ENCODE peak calls at places on chromosome 1, in seven cellular contexts. One of them, this sample, is unnamed.

GRCh38 chr1:229229721-229230135 is 41.2 kb upstream of the RAB4A start:
- DNase-seq in activated naive CD8-positive, alpha-beta T cell treated with anti-CD3 and anti-CD28 coated beads, Interleukin-2, amount 50 U/mL, for 24 hours: no peak
- DNase-seq in neuronal stem cell: no peak
- DNase-seq in activated CD8-positive, alpha-beta memory T cell treated with anti-CD3 and anti-CD28 coated beads for 4 hours: no peak
- DNase-seq in GM12865: no peak
- DNase-seq in stimulated activated CD4-positive, alpha-beta T cell treated with anti-CD3 and anti-CD28 coated beads, Interleukin-4, amount 100 ng/mL, for 48 hours: no peak
- DNase-seq in epithelial cell of prostate: no peak
- DNase-seq in this sample: no peak

GRCh38 chr1:230262867-230263572 is 163.1 kb downstream of the PGBD5 start:
- DNase-seq in activated naive CD8-positive, alpha-beta T cell treated with anti-CD3 and anti-CD28 coated beads, Interleukin-2, amount 50 U/mL, for 24 hours: no peak
- DNase-seq in neuronal stem cell: no peak
- DNase-seq in activated CD8-positive, alpha-beta memory T cell treated with anti-CD3 and anti-CD28 coated beads for 4 hours: no peak
- DNase-seq in GM12865: no peak
- DNase-seq in stimulated activated CD4-positive, alpha-beta T cell treated with anti-CD3 and anti-CD28 coated beads, Interleukin-4, amount 100 ng/mL, for 48 hours: no peak
- DNase-seq in epithelial cell of prostate: no peak
- DNase-seq in this sample: no peak

GRCh38 chr1:3459940-3460652 is 5.6 kb downstream of the ARHGEF16 start:
- DNase-seq in activated naive CD8-positive, alpha-beta T cell treated with anti-CD3 and anti-CD28 coated beads, Interleukin-2, amount 50 U/mL, for 24 hours: no peak
- DNase-seq in neuronal stem cell: no peak
- DNase-seq in activated CD8-positive, alpha-beta memory T cell treated with anti-CD3 and anti-CD28 coated beads for 4 hours: no peak
- DNase-seq in GM12865: no peak
- DNase-seq in stimulated activated CD4-positive, alpha-beta T cell treated with anti-CD3 and anti-CD28 coated beads, Interleukin-4, amount 100 ng/mL, for 48 hours: no peak
- DNase-seq in epithelial cell of prostate: no peak
- DNase-seq in this sample: no peak

GRCh38 chr1:39760074-39761008 is 10.8 kb downstream of the OXCT2 start:
- DNase-seq in activated naive CD8-positive, alpha-beta T cell treated with anti-CD3 and anti-CD28 coated beads, Interleukin-2, amount 50 U/mL, for 24 hours: no peak
- DNase-seq in neuronal stem cell: no peak
- DNase-seq in activated CD8-positive, alpha-beta memory T cell treated with anti-CD3 and anti-CD28 coated beads for 4 hours: no peak
- DNase-seq in GM12865: no peak
- DNase-seq in stimulated activated CD4-positive, alpha-beta T cell treated with anti-CD3 and anti-CD28 coated beads, Interleukin-4, amount 100 ng/mL, for 48 hours: no peak
- DNase-seq in epithelial cell of prostate: no peak
- DNase-seq in this sample: no peak

GRCh38 chr1:171495444-171495843 is 10.1 kb downstream of the PRRC2C start:
- DNase-seq in activated naive CD8-positive, alpha-beta T cell treated with anti-CD3 and anti-CD28 coated beads, Interleukin-2, amount 50 U/mL, for 24 hours: no peak
- DNase-seq in neuronal stem cell: no peak
- DNase-seq in activated CD8-positive, alpha-beta memory T cell treated with anti-CD3 and anti-CD28 coated beads for 4 hours: no peak
- DNase-seq in GM12865: no peak
- DNase-seq in stimulated activated CD4-positive, alpha-beta T cell treated with anti-CD3 and anti-CD28 coated beads, Interleukin-4, amount 100 ng/mL, for 48 hours: no peak
- DNase-seq in epithelial cell of prostate: no peak
- DNase-seq in this sample: no peak

GRCh38 chr1:24652382-24652781 is 9.3 kb downstream of the SRRM1 start:
- DNase-seq in activated naive CD8-positive, alpha-beta T cell treated with anti-CD3 and anti-CD28 coated beads, Interleukin-2, amount 50 U/mL, for 24 hours: no peak
- DNase-seq in neuronal stem cell: no peak
- DNase-seq in activated CD8-positive, alpha-beta memory T cell treated with anti-CD3 and anti-CD28 coated beads for 4 hours: no peak
- DNase-seq in GM12865: no peak
- DNase-seq in stimulated activated CD4-positive, alpha-beta T cell treated with anti-CD3 and anti-CD28 coated beads, Interleukin-4, amount 100 ng/mL, for 48 hours: no peak
- DNase-seq in epithelial cell of prostate: no peak
- DNase-seq in this sample: no peak

GRCh38 chr1:214002472-214002871 is 14.7 kb downstream of the PROX1 start:
- DNase-seq in activated naive CD8-positive, alpha-beta T cell treated with anti-CD3 and anti-CD28 coated beads, Interleukin-2, amount 50 U/mL, for 24 hours: no peak
- DNase-seq in neuronal stem cell: no peak
- DNase-seq in activated CD8-positive, alpha-beta memory T cell treated with anti-CD3 and anti-CD28 coated beads for 4 hours: no peak
- DNase-seq in GM12865: no peak
- DNase-seq in stimulated activated CD4-positive, alpha-beta T cell treated with anti-CD3 and anti-CD28 coated beads, Interleukin-4, amount 100 ng/mL, for 48 hours: no peak
- DNase-seq in epithelial cell of prostate: no peak
- DNase-seq in this sample: no peak

GRCh38 chr1:112510340-112510739 is 1.6 kb downstream of the WNT2B start:
- DNase-seq in activated naive CD8-positive, alpha-beta T cell treated with anti-CD3 and anti-CD28 coated beads, Interleukin-2, amount 50 U/mL, for 24 hours: no peak
- DNase-seq in neuronal stem cell: no peak
- DNase-seq in activated CD8-positive, alpha-beta memory T cell treated with anti-CD3 and anti-CD28 coated beads for 4 hours: no peak
- DNase-seq in GM12865: no peak
- DNase-seq in stimulated activated CD4-positive, alpha-beta T cell treated with anti-CD3 and anti-CD28 coated beads, Interleukin-4, amount 100 ng/mL, for 48 hours: no peak
- DNase-seq in epithelial cell of prostate: no peak
- DNase-seq in this sample: no peak

GRCh38 chr1:90725341-90725960 is 8.3 kb upstream of the BARHL2 start:
- DNase-seq in activated naive CD8-positive, alpha-beta T cell treated with anti-CD3 and anti-CD28 coated beads, Interleukin-2, amount 50 U/mL, for 24 hours: no peak
- DNase-seq in neuronal stem cell: no peak
- DNase-seq in activated CD8-positive, alpha-beta memory T cell treated with anti-CD3 and anti-CD28 coated beads for 4 hours: no peak
- DNase-seq in GM12865: no peak
- DNase-seq in stimulated activated CD4-positive, alpha-beta T cell treated with anti-CD3 and anti-CD28 coated beads, Interleukin-4, amount 100 ng/mL, for 48 hours: no peak
- DNase-seq in epithelial cell of prostate: no peak
- DNase-seq in this sample: no peak

GRCh38 chr1:65339866-65340483 is 30.6 kb downstream of the DNAJC6 start:
- DNase-seq in activated naive CD8-positive, alpha-beta T cell treated with anti-CD3 and anti-CD28 coated beads, Interleukin-2, amount 50 U/mL, for 24 hours: no peak
- DNase-seq in neuronal stem cell: no peak
- DNase-seq in activated CD8-positive, alpha-beta memory T cell treated with anti-CD3 and anti-CD28 coated beads for 4 hours: no peak
- DNase-seq in GM12865: no peak
- DNase-seq in stimulated activated CD4-positive, alpha-beta T cell treated with anti-CD3 and anti-CD28 coated beads, Interleukin-4, amount 100 ng/mL, for 48 hours: no peak
- DNase-seq in epithelial cell of prostate: no peak
- DNase-seq in this sample: no peak

GRCh38 chr1:212317916-212318315 is 32.7 kb downstream of the PPP2R5A start:
- DNase-seq in activated naive CD8-positive, alpha-beta T cell treated with anti-CD3 and anti-CD28 coated beads, Interleukin-2, amount 50 U/mL, for 24 hours: no peak
- DNase-seq in neuronal stem cell: no peak
- DNase-seq in activated CD8-positive, alpha-beta memory T cell treated with anti-CD3 and anti-CD28 coated beads for 4 hours: no peak
- DNase-seq in GM12865: no peak
- DNase-seq in stimulated activated CD4-positive, alpha-beta T cell treated with anti-CD3 and anti-CD28 coated beads, Interleukin-4, amount 100 ng/mL, for 48 hours: no peak
- DNase-seq in epithelial cell of prostate: no peak
- DNase-seq in this sample: no peak

GRCh38 chr1:223844962-223845809 is 561 bp downstream of the TP53BP2 start:
- DNase-seq in activated naive CD8-positive, alpha-beta T cell treated with anti-CD3 and anti-CD28 coated beads, Interleukin-2, amount 50 U/mL, for 24 hours: peak; percentile 55
- DNase-seq in neuronal stem cell: peak; percentile 62
- DNase-seq in activated CD8-positive, alpha-beta memory T cell treated with anti-CD3 and anti-CD28 coated beads for 4 hours: peak; percentile 33
- DNase-seq in GM12865: peak; percentile 45
- DNase-seq in stimulated activated CD4-positive, alpha-beta T cell treated with anti-CD3 and anti-CD28 coated beads, Interleukin-4, amount 100 ng/mL, for 48 hours: peak; percentile 60
- DNase-seq in epithelial cell of prostate: no peak
- DNase-seq in this sample: peak; percentile 77

GRCh38 chr1:192311281-192311680 is 5.5 kb upstream of the RGS21 start:
- DNase-seq in activated naive CD8-positive, alpha-beta T cell treated with anti-CD3 and anti-CD28 coated beads, Interleukin-2, amount 50 U/mL, for 24 hours: no peak
- DNase-seq in neuronal stem cell: no peak
- DNase-seq in activated CD8-positive, alpha-beta memory T cell treated with anti-CD3 and anti-CD28 coated beads for 4 hours: no peak
- DNase-seq in GM12865: peak; percentile 16
- DNase-seq in stimulated activated CD4-positive, alpha-beta T cell treated with anti-CD3 and anti-CD28 coated beads, Interleukin-4, amount 100 ng/mL, for 48 hours: no peak
- DNase-seq in epithelial cell of prostate: no peak
- DNase-seq in this sample: no peak

GRCh38 chr1:55150880-55151582 is 64.1 kb downstream of the USP24 start:
- DNase-seq in activated naive CD8-positive, alpha-beta T cell treated with anti-CD3 and anti-CD28 coated beads, Interleukin-2, amount 50 U/mL, for 24 hours: no peak
- DNase-seq in neuronal stem cell: no peak
- DNase-seq in activated CD8-positive, alpha-beta memory T cell treated with anti-CD3 and anti-CD28 coated beads for 4 hours: no peak
- DNase-seq in GM12865: peak; percentile 39
- DNase-seq in stimulated activated CD4-positive, alpha-beta T cell treated with anti-CD3 and anti-CD28 coated beads, Interleukin-4, amount 100 ng/mL, for 48 hours: no peak
- DNase-seq in epithelial cell of prostate: no peak
- DNase-seq in this sample: no peak

GRCh38 chr1:191851799-191852595 is 306.3 kb upstream of the RGS18 start:
- DNase-seq in activated naive CD8-positive, alpha-beta T cell treated with anti-CD3 and anti-CD28 coated beads, Interleukin-2, amount 50 U/mL, for 24 hours: no peak
- DNase-seq in neuronal stem cell: no peak
- DNase-seq in activated CD8-positive, alpha-beta memory T cell treated with anti-CD3 and anti-CD28 coated beads for 4 hours: no peak
- DNase-seq in GM12865: no peak
- DNase-seq in stimulated activated CD4-positive, alpha-beta T cell treated with anti-CD3 and anti-CD28 coated beads, Interleukin-4, amount 100 ng/mL, for 48 hours: no peak
- DNase-seq in epithelial cell of prostate: no peak
- DNase-seq in this sample: no peak

GRCh38 chr1:1230656-1231399 is 973 bp downstream of the SDF4 start:
- DNase-seq in activated naive CD8-positive, alpha-beta T cell treated with anti-CD3 and anti-CD28 coated beads, Interleukin-2, amount 50 U/mL, for 24 hours: peak; percentile 31
- DNase-seq in neuronal stem cell: no peak
- DNase-seq in activated CD8-positive, alpha-beta memory T cell treated with anti-CD3 and anti-CD28 coated beads for 4 hours: no peak
- DNase-seq in GM12865: peak; percentile 29
- DNase-seq in stimulated activated CD4-positive, alpha-beta T cell treated with anti-CD3 and anti-CD28 coated beads, Interleukin-4, amount 100 ng/mL, for 48 hours: no peak
- DNase-seq in epithelial cell of prostate: peak; percentile 14
- DNase-seq in this sample: no peak

GRCh38 chr1:1418464-1419362 is 2.4 kb downstream of the ANKRD65 start:
- DNase-seq in activated naive CD8-positive, alpha-beta T cell treated with anti-CD3 and anti-CD28 coated beads, Interleukin-2, amount 50 U/mL, for 24 hours: no peak
- DNase-seq in neuronal stem cell: no peak
- DNase-seq in activated CD8-positive, alpha-beta memory T cell treated with anti-CD3 and anti-CD28 coated beads for 4 hours: no peak
- DNase-seq in GM12865: peak; percentile 70
- DNase-seq in stimulated activated CD4-positive, alpha-beta T cell treated with anti-CD3 and anti-CD28 coated beads, Interleukin-4, amount 100 ng/mL, for 48 hours: no peak
- DNase-seq in epithelial cell of prostate: no peak
- DNase-seq in this sample: no peak

GRCh38 chr1:38375035-38375434 is 328.4 kb upstream of the POU3F1 start:
- DNase-seq in activated naive CD8-positive, alpha-beta T cell treated with anti-CD3 and anti-CD28 coated beads, Interleukin-2, amount 50 U/mL, for 24 hours: no peak
- DNase-seq in neuronal stem cell: no peak
- DNase-seq in activated CD8-positive, alpha-beta memory T cell treated with anti-CD3 and anti-CD28 coated beads for 4 hours: no peak
- DNase-seq in GM12865: no peak
- DNase-seq in stimulated activated CD4-positive, alpha-beta T cell treated with anti-CD3 and anti-CD28 coated beads, Interleukin-4, amount 100 ng/mL, for 48 hours: no peak
- DNase-seq in epithelial cell of prostate: no peak
- DNase-seq in this sample: no peak

GRCh38 chr1:153678519-153679336 is at the start of gene NPR1:
- DNase-seq in activated naive CD8-positive, alpha-beta T cell treated with anti-CD3 and anti-CD28 coated beads, Interleukin-2, amount 50 U/mL, for 24 hours: peak; percentile 23
- DNase-seq in neuronal stem cell: no peak
- DNase-seq in activated CD8-positive, alpha-beta memory T cell treated with anti-CD3 and anti-CD28 coated beads for 4 hours: no peak
- DNase-seq in GM12865: peak; percentile 19
- DNase-seq in stimulated activated CD4-positive, alpha-beta T cell treated with anti-CD3 and anti-CD28 coated beads, Interleukin-4, amount 100 ng/mL, for 48 hours: no peak
- DNase-seq in epithelial cell of prostate: no peak
- DNase-seq in this sample: peak; percentile 67

GRCh38 chr1:96002969-96003964 is 718.3 kb upstream of the PTBP2 start:
- DNase-seq in activated naive CD8-positive, alpha-beta T cell treated with anti-CD3 and anti-CD28 coated beads, Interleukin-2, amount 50 U/mL, for 24 hours: no peak
- DNase-seq in neuronal stem cell: no peak
- DNase-seq in activated CD8-positive, alpha-beta memory T cell treated with anti-CD3 and anti-CD28 coated beads for 4 hours: no peak
- DNase-seq in GM12865: no peak
- DNase-seq in stimulated activated CD4-positive, alpha-beta T cell treated with anti-CD3 and anti-CD28 coated beads, Interleukin-4, amount 100 ng/mL, for 48 hours: no peak
- DNase-seq in epithelial cell of prostate: no peak
- DNase-seq in this sample: no peak

GRCh38 chr1:151829352-151830046 is 2.1 kb downstream of the RORC start:
- DNase-seq in activated naive CD8-positive, alpha-beta T cell treated with anti-CD3 and anti-CD28 coated beads, Interleukin-2, amount 50 U/mL, for 24 hours: no peak
- DNase-seq in neuronal stem cell: no peak
- DNase-seq in activated CD8-positive, alpha-beta memory T cell treated with anti-CD3 and anti-CD28 coated beads for 4 hours: no peak
- DNase-seq in GM12865: no peak
- DNase-seq in stimulated activated CD4-positive, alpha-beta T cell treated with anti-CD3 and anti-CD28 coated beads, Interleukin-4, amount 100 ng/mL, for 48 hours: no peak
- DNase-seq in epithelial cell of prostate: no peak
- DNase-seq in this sample: no peak

GRCh38 chr1:24322636-24323177 is 3.5 kb downstream of the GRHL3 start:
- DNase-seq in activated naive CD8-positive, alpha-beta T cell treated with anti-CD3 and anti-CD28 coated beads, Interleukin-2, amount 50 U/mL, for 24 hours: no peak
- DNase-seq in neuronal stem cell: no peak
- DNase-seq in activated CD8-positive, alpha-beta memory T cell treated with anti-CD3 and anti-CD28 coated beads for 4 hours: no peak
- DNase-seq in GM12865: no peak
- DNase-seq in stimulated activated CD4-positive, alpha-beta T cell treated with anti-CD3 and anti-CD28 coated beads, Interleukin-4, amount 100 ng/mL, for 48 hours: no peak
- DNase-seq in epithelial cell of prostate: no peak
- DNase-seq in this sample: no peak

GRCh38 chr1:203860396-203860951 is 925 bp upstream of the SNRPE start:
- DNase-seq in activated naive CD8-positive, alpha-beta T cell treated with anti-CD3 and anti-CD28 coated beads, Interleukin-2, amount 50 U/mL, for 24 hours: no peak
- DNase-seq in neuronal stem cell: no peak
- DNase-seq in activated CD8-positive, alpha-beta memory T cell treated with anti-CD3 and anti-CD28 coated beads for 4 hours: no peak
- DNase-seq in GM12865: no peak
- DNase-seq in stimulated activated CD4-positive, alpha-beta T cell treated with anti-CD3 and anti-CD28 coated beads, Interleukin-4, amount 100 ng/mL, for 48 hours: no peak
- DNase-seq in epithelial cell of prostate: peak; percentile 85
- DNase-seq in this sample: no peak

GRCh38 chr1:32618673-32619221 is 31.6 kb downstream of the ZBTB8OS start:
- DNase-seq in activated naive CD8-positive, alpha-beta T cell treated with anti-CD3 and anti-CD28 coated beads, Interleukin-2, amount 50 U/mL, for 24 hours: no peak
- DNase-seq in neuronal stem cell: no peak
- DNase-seq in activated CD8-positive, alpha-beta memory T cell treated with anti-CD3 and anti-CD28 coated beads for 4 hours: no peak
- DNase-seq in GM12865: no peak
- DNase-seq in stimulated activated CD4-positive, alpha-beta T cell treated with anti-CD3 and anti-CD28 coated beads, Interleukin-4, amount 100 ng/mL, for 48 hours: no peak
- DNase-seq in epithelial cell of prostate: no peak
- DNase-seq in this sample: no peak

GRCh38 chr1:244699741-244700140 is 46.8 kb downstream of the DESI2 start:
- DNase-seq in activated naive CD8-positive, alpha-beta T cell treated with anti-CD3 and anti-CD28 coated beads, Interleukin-2, amount 50 U/mL, for 24 hours: no peak
- DNase-seq in neuronal stem cell: no peak
- DNase-seq in activated CD8-positive, alpha-beta memory T cell treated with anti-CD3 and anti-CD28 coated beads for 4 hours: no peak
- DNase-seq in GM12865: no peak
- DNase-seq in stimulated activated CD4-positive, alpha-beta T cell treated with anti-CD3 and anti-CD28 coated beads, Interleukin-4, amount 100 ng/mL, for 48 hours: no peak
- DNase-seq in epithelial cell of prostate: no peak
- DNase-seq in this sample: no peak

GRCh38 chr1:20494609-20495311 is 8.8 kb upstream of the CAMK2N1 start:
- DNase-seq in activated naive CD8-positive, alpha-beta T cell treated with anti-CD3 and anti-CD28 coated beads, Interleukin-2, amount 50 U/mL, for 24 hours: no peak
- DNase-seq in neuronal stem cell: no peak
- DNase-seq in activated CD8-positive, alpha-beta memory T cell treated with anti-CD3 and anti-CD28 coated beads for 4 hours: no peak
- DNase-seq in GM12865: no peak
- DNase-seq in stimulated activated CD4-positive, alpha-beta T cell treated with anti-CD3 and anti-CD28 coated beads, Interleukin-4, amount 100 ng/mL, for 48 hours: no peak
- DNase-seq in epithelial cell of prostate: peak; percentile 84
- DNase-seq in this sample: no peak

GRCh38 chr1:150061632-150062101 is 5.9 kb upstream of the VPS45 start:
- DNase-seq in activated naive CD8-positive, alpha-beta T cell treated with anti-CD3 and anti-CD28 coated beads, Interleukin-2, amount 50 U/mL, for 24 hours: no peak
- DNase-seq in neuronal stem cell: no peak
- DNase-seq in activated CD8-positive, alpha-beta memory T cell treated with anti-CD3 and anti-CD28 coated beads for 4 hours: no peak
- DNase-seq in GM12865: no peak
- DNase-seq in stimulated activated CD4-positive, alpha-beta T cell treated with anti-CD3 and anti-CD28 coated beads, Interleukin-4, amount 100 ng/mL, for 48 hours: no peak
- DNase-seq in epithelial cell of prostate: peak; percentile 61
- DNase-seq in this sample: no peak